ENCODE peak calls at places on chromosomes 1 and 21, in eight cellular contexts. One of them, this sample, is unnamed.

GRCh38 chr1:14215151-14215550 is 383.3 kb upstream of the KAZN start:
- DNase-seq in CD8-positive, alpha-beta T cell: no peak
- DNase-seq in HFF-Myc: no peak
- DNase-seq in ascending aorta: no peak
- DNase-seq in bronchial epithelial cell: peak
- DNase-seq in psoas muscle: no peak
- DNase-seq in spleen: no peak
- DNase-seq in tibial artery: no peak
- DNase-seq in this sample: no peak

GRCh38 chr1:2936568-2937515 is 84.4 kb upstream of the ACTRT2 start:
- DNase-seq in CD8-positive, alpha-beta T cell: no peak
- DNase-seq in HFF-Myc: no peak
- DNase-seq in ascending aorta: no peak
- DNase-seq in bronchial epithelial cell: no peak
- DNase-seq in psoas muscle: peak
- DNase-seq in spleen: peak
- DNase-seq in tibial artery: no peak
- DNase-seq in this sample: no peak

GRCh38 chr1:233140519-233140918 is 155.0 kb downstream of the PCNX2 start:
- DNase-seq in CD8-positive, alpha-beta T cell: no peak
- DNase-seq in HFF-Myc: peak
- DNase-seq in ascending aorta: no peak
- DNase-seq in bronchial epithelial cell: no peak
- DNase-seq in psoas muscle: no peak
- DNase-seq in spleen: no peak
- DNase-seq in tibial artery: no peak
- DNase-seq in this sample: peak

GRCh38 chr1:165284471-165284870 is 72.0 kb downstream of the LMX1A start:
- DNase-seq in CD8-positive, alpha-beta T cell: no peak
- DNase-seq in HFF-Myc: no peak
- DNase-seq in ascending aorta: no peak
- DNase-seq in bronchial epithelial cell: no peak
- DNase-seq in psoas muscle: no peak
- DNase-seq in spleen: no peak
- DNase-seq in tibial artery: no peak
- DNase-seq in this sample: no peak

GRCh38 chr1:54851406-54851805 is 35.6 kb downstream of the DHCR24 start:
- DNase-seq in CD8-positive, alpha-beta T cell: no peak
- DNase-seq in HFF-Myc: no peak
- DNase-seq in ascending aorta: no peak
- DNase-seq in bronchial epithelial cell: no peak
- DNase-seq in psoas muscle: no peak
- DNase-seq in spleen: no peak
- DNase-seq in tibial artery: peak
- DNase-seq in this sample: no peak

GRCh38 chr1:64948905-64949833 is 17.2 kb downstream of the JAK1 start:
- DNase-seq in CD8-positive, alpha-beta T cell: no peak
- DNase-seq in HFF-Myc: no peak
- DNase-seq in ascending aorta: no peak
- DNase-seq in bronchial epithelial cell: peak
- DNase-seq in psoas muscle: no peak
- DNase-seq in spleen: no peak
- DNase-seq in tibial artery: no peak
- DNase-seq in this sample: no peak

GRCh38 chr1:8017495-8018310 is 8.4 kb downstream of the ERRFI1 start:
- DNase-seq in CD8-positive, alpha-beta T cell: no peak
- DNase-seq in HFF-Myc: no peak
- DNase-seq in ascending aorta: no peak
- DNase-seq in bronchial epithelial cell: peak
- DNase-seq in psoas muscle: no peak
- DNase-seq in spleen: no peak
- DNase-seq in tibial artery: no peak
- DNase-seq in this sample: no peak

GRCh38 chr1:16162163-16162822 is 6.4 kb upstream of the EPHA2 start:
- DNase-seq in CD8-positive, alpha-beta T cell: peak
- DNase-seq in HFF-Myc: no peak
- DNase-seq in ascending aorta: no peak
- DNase-seq in bronchial epithelial cell: no peak
- DNase-seq in psoas muscle: no peak
- DNase-seq in spleen: no peak
- DNase-seq in tibial artery: no peak
- DNase-seq in this sample: no peak

GRCh38 chr1:113941245-113941559 is 12.1 kb downstream of the HIPK1 start:
- DNase-seq in CD8-positive, alpha-beta T cell: no peak
- DNase-seq in HFF-Myc: no peak
- DNase-seq in ascending aorta: no peak
- DNase-seq in bronchial epithelial cell: no peak
- DNase-seq in psoas muscle: no peak
- DNase-seq in spleen: no peak
- DNase-seq in tibial artery: no peak
- DNase-seq in this sample: no peak

GRCh38 chr1:158952416-158952815 is 21.1 kb downstream of the PYHIN1 start:
- DNase-seq in CD8-positive, alpha-beta T cell: no peak
- DNase-seq in HFF-Myc: no peak
- DNase-seq in ascending aorta: no peak
- DNase-seq in bronchial epithelial cell: no peak
- DNase-seq in psoas muscle: no peak
- DNase-seq in spleen: no peak
- DNase-seq in tibial artery: no peak
- DNase-seq in this sample: no peak

GRCh38 chr21:32916522-32917099 is 109.1 kb upstream of the OLIG2 start:
- DNase-seq in CD8-positive, alpha-beta T cell: no peak
- DNase-seq in HFF-Myc: no peak
- DNase-seq in ascending aorta: no peak
- DNase-seq in bronchial epithelial cell: no peak
- DNase-seq in psoas muscle: no peak
- DNase-seq in spleen: no peak
- DNase-seq in tibial artery: no peak
- DNase-seq in this sample: no peak

GRCh38 chr1:17245926-17246325 is 3.0 kb upstream of the PADI3 start:
- DNase-seq in CD8-positive, alpha-beta T cell: no peak
- DNase-seq in HFF-Myc: no peak
- DNase-seq in ascending aorta: no peak
- DNase-seq in bronchial epithelial cell: no peak
- DNase-seq in psoas muscle: peak
- DNase-seq in spleen: no peak
- DNase-seq in tibial artery: no peak
- DNase-seq in this sample: no peak

GRCh38 chr21:46355161-46356004 is 31.4 kb downstream of the PCNT start:
- DNase-seq in CD8-positive, alpha-beta T cell: peak
- DNase-seq in HFF-Myc: no peak
- DNase-seq in ascending aorta: no peak
- DNase-seq in bronchial epithelial cell: no peak
- DNase-seq in psoas muscle: peak
- DNase-seq in spleen: no peak
- DNase-seq in tibial artery: no peak
- DNase-seq in this sample: no peak

GRCh38 chr1:99681583-99681982 is 35.7 kb downstream of the PALMD start:
- DNase-seq in CD8-positive, alpha-beta T cell: no peak
- DNase-seq in HFF-Myc: no peak
- DNase-seq in ascending aorta: no peak
- DNase-seq in bronchial epithelial cell: no peak
- DNase-seq in psoas muscle: no peak
- DNase-seq in spleen: no peak
- DNase-seq in tibial artery: no peak
- DNase-seq in this sample: no peak

GRCh38 chr1:99691175-99691574 is 45.3 kb downstream of the PALMD start:
- DNase-seq in CD8-positive, alpha-beta T cell: no peak
- DNase-seq in HFF-Myc: no peak
- DNase-seq in ascending aorta: no peak
- DNase-seq in bronchial epithelial cell: peak
- DNase-seq in psoas muscle: no peak
- DNase-seq in spleen: no peak
- DNase-seq in tibial artery: no peak
- DNase-seq in this sample: no peak

GRCh38 chr1:99680258-99680657 is 34.3 kb downstream of the PALMD start:
- DNase-seq in CD8-positive, alpha-beta T cell: no peak
- DNase-seq in HFF-Myc: no peak
- DNase-seq in ascending aorta: no peak
- DNase-seq in bronchial epithelial cell: peak
- DNase-seq in psoas muscle: no peak
- DNase-seq in spleen: no peak
- DNase-seq in tibial artery: no peak
- DNase-seq in this sample: no peak

GRCh38 chr1:99682291-99682751 is 36.4 kb downstream of the PALMD start:
- DNase-seq in CD8-positive, alpha-beta T cell: no peak
- DNase-seq in HFF-Myc: no peak
- DNase-seq in ascending aorta: no peak
- DNase-seq in bronchial epithelial cell: peak
- DNase-seq in psoas muscle: no peak
- DNase-seq in spleen: no peak
- DNase-seq in tibial artery: no peak
- DNase-seq in this sample: no peak

GRCh38 chr1:99685516-99686180 is 39.7 kb downstream of the PALMD start:
- DNase-seq in CD8-positive, alpha-beta T cell: no peak
- DNase-seq in HFF-Myc: peak
- DNase-seq in ascending aorta: no peak
- DNase-seq in bronchial epithelial cell: peak
- DNase-seq in psoas muscle: peak
- DNase-seq in spleen: no peak
- DNase-seq in tibial artery: peak
- DNase-seq in this sample: peak
- TF ChIP-seq CTCF in CD8-positive, alpha-beta T cell: no peak
- TF ChIP-seq CTCF in HFF-Myc: peak
- TF ChIP-seq CTCF in ascending aorta: no peak
- TF ChIP-seq CTCF in bronchial epithelial cell: peak
- TF ChIP-seq CTCF in psoas muscle: peak
- TF ChIP-seq CTCF in spleen: no peak
- TF ChIP-seq CTCF in tibial artery: peak
- TF ChIP-seq CTCF in this sample: peak

GRCh38 chr1:109079240-109079622 is 3.4 kb upstream of the TAF13 start:
- DNase-seq in CD8-positive, alpha-beta T cell: no peak
- DNase-seq in HFF-Myc: no peak
- DNase-seq in ascending aorta: no peak
- DNase-seq in bronchial epithelial cell: no peak
- DNase-seq in psoas muscle: no peak
- DNase-seq in spleen: no peak
- DNase-seq in tibial artery: no peak
- DNase-seq in this sample: no peak

GRCh38 chr1:109080441-109081082 is 4.8 kb upstream of the TAF13 start:
- DNase-seq in CD8-positive, alpha-beta T cell: no peak
- DNase-seq in HFF-Myc: no peak
- DNase-seq in ascending aorta: no peak
- DNase-seq in bronchial epithelial cell: no peak
- DNase-seq in psoas muscle: no peak
- DNase-seq in spleen: no peak
- DNase-seq in tibial artery: no peak
- DNase-seq in this sample: no peak

GRCh38 chr1:109078317-109078716 is 2.5 kb upstream of the TAF13 start:
- DNase-seq in CD8-positive, alpha-beta T cell: no peak
- DNase-seq in HFF-Myc: no peak
- DNase-seq in ascending aorta: no peak
- DNase-seq in bronchial epithelial cell: no peak
- DNase-seq in psoas muscle: no peak
- DNase-seq in spleen: no peak
- DNase-seq in tibial artery: no peak
- DNase-seq in this sample: no peak

GRCh38 chr1:109075531-109076490 is at the start of gene TAF13:
- DNase-seq in CD8-positive, alpha-beta T cell: peak
- DNase-seq in HFF-Myc: peak
- DNase-seq in ascending aorta: peak
- DNase-seq in bronchial epithelial cell: peak
- DNase-seq in psoas muscle: peak
- DNase-seq in spleen: peak
- DNase-seq in tibial artery: peak
- DNase-seq in this sample: peak
- TF ChIP-seq CTCF in CD8-positive, alpha-beta T cell: no peak
- TF ChIP-seq CTCF in HFF-Myc: peak
- TF ChIP-seq CTCF in ascending aorta: peak
- TF ChIP-seq CTCF in bronchial epithelial cell: peak
- TF ChIP-seq CTCF in psoas muscle: peak
- TF ChIP-seq CTCF in spleen: peak
- TF ChIP-seq CTCF in tibial artery: peak
- TF ChIP-seq CTCF in this sample: peak

GRCh38 chr1:175714350-175714749 is 29.0 kb downstream of the TNR start:
- DNase-seq in CD8-positive, alpha-beta T cell: no peak
- DNase-seq in HFF-Myc: no peak
- DNase-seq in ascending aorta: no peak
- DNase-seq in bronchial epithelial cell: no peak
- DNase-seq in psoas muscle: no peak
- DNase-seq in spleen: no peak
- DNase-seq in tibial artery: no peak
- DNase-seq in this sample: no peak

GRCh38 chr1:175713386-175713785 is 30.0 kb downstream of the TNR start:
- DNase-seq in CD8-positive, alpha-beta T cell: no peak
- DNase-seq in HFF-Myc: no peak
- DNase-seq in ascending aorta: no peak
- DNase-seq in bronchial epithelial cell: no peak
- DNase-seq in psoas muscle: no peak
- DNase-seq in spleen: no peak
- DNase-seq in tibial artery: no peak
- DNase-seq in this sample: no peak

GRCh38 chr1:175704621-175705020 is 38.8 kb downstream of the TNR start:
- DNase-seq in CD8-positive, alpha-beta T cell: no peak
- DNase-seq in HFF-Myc: no peak
- DNase-seq in ascending aorta: no peak
- DNase-seq in bronchial epithelial cell: no peak
- DNase-seq in psoas muscle: no peak
- DNase-seq in spleen: no peak
- DNase-seq in tibial artery: no peak
- DNase-seq in this sample: no peak

DNA sequence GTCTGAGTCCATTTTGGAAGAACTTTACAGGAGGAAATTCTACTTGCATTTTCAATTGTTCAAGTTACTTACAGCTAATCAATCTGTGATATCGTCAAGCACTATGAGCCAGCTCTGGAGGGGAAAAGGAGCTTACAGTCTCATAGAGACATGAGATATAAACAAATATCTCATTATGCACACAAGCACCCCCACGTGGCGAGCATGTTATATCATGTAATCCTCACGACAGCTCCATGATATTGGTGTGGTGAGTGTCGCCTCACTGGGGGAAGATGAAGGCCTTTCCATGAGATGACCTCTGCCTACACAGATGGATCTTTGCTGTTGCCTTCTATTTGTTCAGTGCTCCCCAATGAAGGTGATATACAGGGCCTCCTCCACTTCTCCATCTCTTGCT is 34.6 kb downstream of the TNR start:
- DNase-seq in CD8-positive, alpha-beta T cell: no peak
- DNase-seq in HFF-Myc: no peak
- DNase-seq in ascending aorta: no peak
- DNase-seq in bronchial epithelial cell: no peak
- DNase-seq in psoas muscle: no peak
- DNase-seq in spleen: no peak
- DNase-seq in tibial artery: no peak
- DNase-seq in this sample: no peak
- TF ChIP-seq CTCF in CD8-positive, alpha-beta T cell: no peak
- TF ChIP-seq CTCF in HFF-Myc: no peak
- TF ChIP-seq CTCF in ascending aorta: no peak
- TF ChIP-seq CTCF in bronchial epithelial cell: no peak
- TF ChIP-seq CTCF in psoas muscle: no peak
- TF ChIP-seq CTCF in spleen: no peak
- TF ChIP-seq CTCF in tibial artery: no peak
- TF ChIP-seq CTCF in this sample: no peak

DNA sequence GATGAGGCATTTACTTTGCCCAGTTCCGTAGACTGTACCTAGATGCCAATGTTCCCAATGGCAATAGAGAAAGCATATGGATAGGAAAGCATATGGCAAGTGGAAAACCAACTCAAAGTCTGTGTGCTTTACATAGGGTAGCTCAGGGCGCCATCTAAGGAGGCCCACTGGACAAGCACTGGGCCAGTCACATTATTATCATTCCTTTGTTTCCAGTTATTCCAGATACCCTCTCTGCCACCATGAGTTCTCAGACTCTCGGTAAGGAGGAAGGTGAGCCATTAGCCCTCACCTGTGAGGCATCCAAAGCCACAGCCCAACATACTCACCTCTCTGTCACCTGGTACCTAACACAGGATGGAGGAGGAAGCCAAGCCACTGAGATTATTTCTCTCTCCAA is 9.8 kb downstream of the CD101 start:
- DNase-seq in CD8-positive, alpha-beta T cell: no peak
- DNase-seq in HFF-Myc: no peak
- DNase-seq in ascending aorta: no peak
- DNase-seq in bronchial epithelial cell: no peak
- DNase-seq in psoas muscle: no peak
- DNase-seq in spleen: no peak
- DNase-seq in tibial artery: no peak
- DNase-seq in this sample: no peak
- TF ChIP-seq CTCF in CD8-positive, alpha-beta T cell: no peak
- TF ChIP-seq CTCF in HFF-Myc: no peak
- TF ChIP-seq CTCF in ascending aorta: no peak
- TF ChIP-seq CTCF in bronchial epithelial cell: no peak
- TF ChIP-seq CTCF in psoas muscle: no peak
- TF ChIP-seq CTCF in spleen: no peak
- TF ChIP-seq CTCF in tibial artery: no peak
- TF ChIP-seq CTCF in this sample: no peak

This sample was measured in AG09319.